ENCODE peak calls at places on chromosomes 16 and 17, in five cellular contexts. E, O, T, W and I are unnamed samples.

GRCh38 chr16:30535777-30536190 is 1.1 kb upstream of the ZNF747 start:
- DNase-seq in O (peak; percentile 82), E (peak; percentile 83), T (peak; percentile 30), W (peak; percentile 79), I (no peak)

GRCh38 chr17:81008140-81008539 is 16.5 kb downstream of the CHMP6 start:
- DNase-seq in E (no peak), O (no peak), W (no peak), T (no peak), I (no peak)

GRCh38 chr16:66568355-66568754 is 2.1 kb downstream of the CMTM1 start:
- DNase-seq in E (no peak), T (no peak), O (no peak), W (no peak), I (no peak)

GRCh38 chr16:85634747-85635544 is 21.8 kb downstream of the GSE1 start:
- DNase-seq in O (no peak), E (no peak), T (no peak), W (no peak), I (peak; percentile 94)

GRCh38 chr17:67862614-67863217 is 37.4 kb downstream of the BPTF start:
- DNase-seq in E (no peak), W (no peak), O (no peak), T (peak; percentile 21), I (no peak)

GRCh38 chr16:19753815-19754643 is 36.0 kb downstream of the IQCK start:
- DNase-seq in E (no peak), W (no peak), O (no peak), T (peak; percentile 74), I (no peak)

GRCh38 chr16:11315499-11315898 is 29.8 kb upstream of the RMI2 start:
- DNase-seq in T (peak; percentile 12), E (no peak), W (no peak), O (no peak), I (peak; percentile 38)

GRCh38 chr16:86198201-86199118 is 299.5 kb downstream of the IRF8 start:
- DNase-seq in T (no peak), W (no peak), E (no peak), O (no peak), I (no peak)